ENCODE peak calls at places on chromosome 1, in nine cellular contexts. B is cardiac fibroblast; Z is cardiac septum; M is left cardiac atrium; L is tibial artery; V is 8988T; R is stimulated activated CD4-positive, alpha-beta T cell treated with anti-CD3 and anti-CD28 coated beads, Interleukin-1b, Interleukin-23, amount 100 ng/mL, for 1 hour; Q is posterior cingulate gyrus; Y is AG10803. A is an unnamed sample.

GRCh38 chr1:202854787-202855186 is 34.2 kb downstream of the RABIF start:
- DNase-seq in B (no peak), Z (no peak), M (no peak), L (no peak), V (no peak), R (no peak), Q (no peak), Y (no peak), A (no peak)

GRCh38 chr1:244896550-244896949 is 32.2 kb upstream of the HNRNPU start:
- DNase-seq in B (peak; percentile 50), Z (no peak), M (no peak), L (no peak), V (no peak), R (no peak), Q (no peak), Y (peak; percentile 5), A (no peak)

GRCh38 chr1:233020441-233020840 is 70.0 kb downstream of the NTPCR start:
- DNase-seq in B (no peak), Z (no peak), M (peak; percentile 25), L (no peak), V (no peak), R (no peak), Q (no peak), Y (no peak), A (no peak)

GRCh38 chr1:48823161-48823560 is 46.5 kb upstream of the BEND5 start:
- DNase-seq in B (no peak), Z (no peak), M (peak; percentile 21), L (no peak), V (no peak), R (no peak), Q (no peak), Y (no peak), A (no peak)

GRCh38 chr1:116954450-116954849 is 44.7 kb downstream of the PTGFRN start:
- DNase-seq in B (peak; percentile 31), Z (no peak), M (no peak), L (no peak), V (no peak), R (no peak), Q (no peak), Y (peak; percentile 33), A (no peak)

GRCh38 chr1:228465571-228466146 is 21.5 kb upstream of the RNF187 start:
- DNase-seq in B (no peak), Z (no peak), M (no peak), L (no peak), V (no peak), R (no peak), Q (no peak), Y (no peak), A (no peak)

GRCh38 chr1:1033731-1034437 is 14.0 kb downstream of the AGRN start:
- DNase-seq in B (no peak), Z (no peak), M (no peak), L (no peak), V (no peak), R (no peak), Q (no peak), Y (no peak), A (no peak)

GRCh38 chr1:179785025-179785424 is 41.9 kb downstream of the FAM163A start:
- DNase-seq in B (no peak), Z (no peak), M (no peak), L (no peak), V (no peak), R (no peak), Q (no peak), Y (no peak), A (no peak)